ENCODE peak calls at places on chromosome 17, in seven cellular contexts. J is foreskin fibroblast, V is coronary artery, K is tibial artery, L is left lung, S is BJ, C is uterus. D is an unnamed sample.

GRCh38 chr17:56548661-56549060 is 44.8 kb upstream of the NOG start:
- DNase-seq in J (no peak), V (no peak), K (no peak), L (no peak), S (no peak), C (no peak), D (no peak)

GRCh38 chr17:78313735-78314648 is 45.9 kb downstream of the SOCS3 start:
- DNase-seq in J (peak; percentile 91), V (no peak), K (peak; percentile 49), L (peak; percentile 94), S (no peak), C (peak; percentile 77), D (peak; percentile 87)

GRCh38 chr17:50141750-50142119 is 8.7 kb downstream of the PPP1R9B start:
- DNase-seq in J (no peak), V (no peak), K (no peak), L (no peak), S (no peak), C (no peak), D (no peak)

GRCh38 chr17:47650525-47651522 is 1.1 kb downstream of the KPNB1 start:
- DNase-seq in J (peak; percentile 99), V (peak; percentile 97), K (peak; percentile 93), L (peak; percentile 98), S (peak; percentile 76), C (peak; percentile 94), D (peak; percentile 97)

GRCh38 chr17:65359016-65359415 is 202.4 kb downstream of the AXIN2 start:
- DNase-seq in J (peak; percentile 86), V (no peak), K (no peak), L (no peak), S (peak; percentile 39), C (no peak), D (peak; percentile 82)

GRCh38 chr17:32814837-32815236 is 62.1 kb downstream of the MYO1D start:
- DNase-seq in J (no peak), V (no peak), K (no peak), L (no peak), S (no peak), C (no peak), D (no peak)

GRCh38 chr17:4540224-4541040 is 14.8 kb downstream of the MYBBP1A start:
- DNase-seq in J (no peak), V (no peak), K (no peak), L (peak; percentile 70), S (no peak), C (no peak), D (no peak)

GRCh38 chr17:79026345-79027273 is 2.6 kb downstream of the C1QTNF1 start:
- DNase-seq in J (peak; percentile 85), V (peak; percentile 75), K (peak; percentile 36), L (no peak), S (no peak), C (peak; percentile 19), D (peak; percentile 65)

GRCh38 chr17:78322327-78322857 is 37.5 kb downstream of the SOCS3 start:
- DNase-seq in J (peak; percentile 57), V (no peak), K (no peak), L (no peak), S (no peak), C (no peak), D (no peak)

GRCh38 chr17:70773210-70773609 is 603.9 kb downstream of the KCNJ2 start:
- DNase-seq in J (no peak), V (no peak), K (no peak), L (no peak), S (no peak), C (no peak), D (no peak)

GRCh38 chr17:74453665-74454196 is 12.7 kb upstream of the CD300A start:
- DNase-seq in J (no peak), V (no peak), K (no peak), L (no peak), S (no peak), C (no peak), D (peak; percentile 54)

GRCh38 chr17:58487589-58488427 is at the start of gene HSF5:
- DNase-seq in J (peak; percentile 35), V (no peak), K (no peak), L (peak; percentile 90), S (no peak), C (no peak), D (peak; percentile 2)

GRCh38 chr17:63645775-63646491 is 23.7 kb downstream of the MAP3K3 start:
- DNase-seq in J (no peak), V (no peak), K (no peak), L (no peak), S (no peak), C (no peak), D (no peak)

GRCh38 chr17:75502746-75503329 is 12.5 kb downstream of the CASKIN2 start:
- DNase-seq in J (no peak), V (no peak), K (no peak), L (no peak), S (no peak), C (no peak), D (no peak)

GRCh38 chr17:58541249-58541648 is 26.8 kb upstream of the MTMR4 start:
- DNase-seq in J (peak; percentile 24), V (no peak), K (no peak), L (no peak), S (no peak), C (no peak), D (no peak)

GRCh38 chr17:73436966-73437365 is 125.2 kb upstream of the CDC42EP4 start:
- DNase-seq in J (no peak), V (no peak), K (no peak), L (no peak), S (no peak), C (no peak), D (peak; percentile 51)

GRCh38 chr17:65143899-65144590 is 6.9 kb downstream of the RGS9 start:
- DNase-seq in J (no peak), V (no peak), K (no peak), L (no peak), S (no peak), C (no peak), D (peak; percentile 29)

DNA sequence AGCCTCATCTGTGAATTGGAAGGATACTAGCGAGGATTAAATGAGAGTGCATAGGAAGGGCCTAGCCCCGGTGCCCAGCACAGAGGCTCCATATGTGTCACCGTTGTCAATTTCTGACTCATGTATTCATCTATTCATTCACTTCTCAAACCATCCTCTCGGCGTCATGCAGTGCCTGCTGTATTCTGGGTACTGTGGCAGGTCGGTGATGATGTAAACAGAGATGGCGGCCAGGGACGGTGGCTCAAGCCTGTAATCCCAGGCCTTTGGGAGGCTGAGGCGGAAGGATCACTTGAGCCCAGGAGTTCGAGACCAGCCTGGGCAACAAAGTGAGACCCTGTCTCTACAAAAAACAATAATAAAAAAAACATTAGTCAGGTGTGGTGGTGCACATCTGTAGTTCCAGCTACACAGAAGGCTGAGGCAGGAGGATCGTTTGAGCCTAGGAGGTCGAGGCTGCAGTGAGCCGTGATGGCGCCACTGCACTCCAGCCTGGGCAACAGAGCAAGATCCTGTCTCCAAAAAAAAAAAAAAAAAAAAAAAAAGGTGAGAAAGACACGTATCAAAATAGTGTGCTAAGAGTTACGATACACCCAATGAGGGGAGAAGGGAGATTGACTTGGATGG is 4.3 kb upstream of the PPP1R1B start:
- DNase-seq in J (no peak), V (no peak), K (no peak), L (no peak), S (no peak), C (no peak), D (no peak)
- H3K4me3 ChIP-seq in J (no peak overlapping the region), V (no peak overlapping the region), K (no peak overlapping the region), L (no peak overlapping the region), S (no peak overlapping the region), C (no peak overlapping the region), D (no peak overlapping the region)

DNA sequence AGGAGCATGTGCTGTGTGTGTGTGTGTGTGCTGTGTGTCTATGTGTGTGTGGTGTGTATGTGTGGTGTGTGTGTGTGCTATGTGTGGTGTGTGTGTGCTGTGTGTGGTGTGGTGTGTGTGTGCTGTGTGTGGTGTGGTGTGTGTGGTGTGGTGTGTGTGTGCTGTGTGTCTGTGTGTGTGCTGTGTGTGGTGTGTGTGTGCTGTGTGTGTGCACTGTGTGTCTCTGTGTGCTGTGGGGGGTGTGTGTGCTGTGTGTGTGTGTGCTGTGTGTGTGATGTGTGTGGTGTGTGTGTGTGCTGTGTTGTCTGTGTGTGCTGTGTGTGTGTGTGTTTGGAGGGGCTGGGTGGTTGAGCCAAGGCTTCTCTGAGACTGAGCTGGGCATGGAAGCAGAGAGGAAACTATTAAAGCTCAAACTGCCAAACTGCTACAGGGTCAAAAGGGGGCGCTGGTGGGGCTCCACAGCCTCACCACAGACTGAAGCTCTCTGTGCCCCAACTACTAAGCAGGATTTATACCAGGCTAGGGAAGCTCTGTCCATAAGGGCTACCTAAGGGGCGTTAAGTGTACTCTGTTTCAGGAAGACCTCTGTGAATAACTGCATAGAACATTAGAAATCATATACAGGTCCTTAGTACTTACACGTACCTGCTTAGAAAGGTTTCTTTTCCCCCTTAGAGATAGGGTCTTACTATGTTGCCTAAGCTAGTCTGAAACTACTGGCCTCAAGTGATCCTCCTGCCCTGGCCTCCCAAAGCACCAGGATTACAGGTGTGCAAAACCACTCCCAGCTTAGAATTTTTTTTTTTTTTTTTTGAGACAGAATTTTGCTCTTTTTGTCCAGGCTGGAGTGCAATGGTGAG is 27.8 kb upstream of the GHDC start:
- DNase-seq in J (peak; percentile 78), V (no peak), K (no peak), L (no peak), S (no peak), C (no peak), D (peak; percentile 61)
- TF ChIP-seq CTCF in J (peak; percentile 71), V (no peak), K (peak; percentile 41), L (peak; percentile 30), S (peak; percentile 77), C (peak; percentile 24), D (peak; percentile 77)

GRCh38 chr17:339193-340061 is 13.2 kb downstream of the RPH3AL start:
- DNase-seq in J (no peak), V (no peak), K (no peak), L (no peak), S (no peak), C (no peak), D (no peak)
- H3K4me3 ChIP-seq in J (no peak overlapping the region), V (no peak overlapping the region), K (no peak overlapping the region), L (no peak overlapping the region), S (no peak overlapping the region), C (no peak overlapping the region), D (no peak overlapping the region)

GRCh38 chr17:68512967-68513474 is 791 bp downstream of the PRKAR1A start:
- DNase-seq in J (peak; percentile 44), V (no peak), K (peak; percentile 67), L (no peak), S (no peak), C (peak; percentile 22), D (peak; percentile 55)

GRCh38 chr17:68513932-68514331 is 1.7 kb downstream of the PRKAR1A start:
- DNase-seq in J (no peak), V (no peak), K (no peak), L (no peak), S (no peak), C (no peak), D (no peak)

GRCh38 chr17:68511254-68511670 is 968 bp upstream of the PRKAR1A start:
- DNase-seq in J (no peak), V (no peak), K (no peak), L (no peak), S (no peak), C (no peak), D (peak; percentile 58)

GRCh38 chr17:68511671-68512246 is 471 bp upstream of the PRKAR1A start:
- DNase-seq in J (peak; percentile 88), V (peak; percentile 90), K (peak; percentile 79), L (peak; percentile 91), S (peak; percentile 15), C (peak; percentile 88), D (peak; percentile 77)

GRCh38 chr17:68512247-68512966 is at the start of gene PRKAR1A:
- DNase-seq in J (peak; percentile 97), V (peak; percentile 96), K (peak; percentile 90), L (peak; percentile 98), S (peak; percentile 67), C (peak; percentile 95), D (peak; percentile 95)
- TF ChIP-seq CTCF in J (no peak), V (no peak), K (peak; percentile 28), L (no peak), S (no peak), C (no peak), D (no peak)